ENCODE peak calls at places on chromosomes 3 and 15, in nine cellular contexts. N, T, G, M, L, J, Q, P and O are unnamed samples.

GRCh38 chr3:12193485-12194165 is 34.9 kb upstream of the TIMP4 start:
- DNase-seq in N (peak; percentile 79), T (peak; percentile 77), Q (no peak), P (peak; percentile 75), J (no peak), G (peak; percentile 52), L (peak; percentile 90), M (peak; percentile 49), O (peak; percentile 92)

GRCh38 chr15:63048115-63048985 is 5.8 kb downstream of the TPM1 start:
- DNase-seq in L (peak; percentile 70), J (peak; percentile 98), N (peak; percentile 94), G (peak; percentile 93), M (peak; percentile 92), Q (peak; percentile 97), P (peak; percentile 28), T (peak; percentile 96), O (peak; percentile 93)

GRCh38 chr15:67164811-67165652 is 89.4 kb downstream of the AAGAB start:
- DNase-seq in J (peak; percentile 74), T (no peak), L (no peak), G (no peak), Q (no peak), P (no peak), M (no peak), N (peak; percentile 79), O (no peak)

GRCh38 chr15:71279757-71280141 is 164.5 kb downstream of the THSD4 start:
- DNase-seq in P (no peak), L (no peak), G (no peak), T (no peak), Q (no peak), J (no peak), N (no peak), M (no peak), O (no peak)

GRCh38 chr3:101836907-101837598 is 12.3 kb upstream of the NFKBIZ start:
- DNase-seq in P (no peak), G (no peak), Q (no peak), L (no peak), N (peak; percentile 89), T (no peak), J (no peak), M (no peak), O (peak; percentile 42)

GRCh38 chr3:36373084-36373483 is 7.2 kb upstream of the STAC start:
- DNase-seq in J (no peak), M (no peak), L (no peak), T (no peak), N (peak; percentile 8), Q (no peak), P (no peak), G (no peak), O (no peak)

GRCh38 chr3:58560771-58561311 is 16.4 kb downstream of the FAM107A start:
- DNase-seq in T (peak; percentile 42), J (peak; percentile 78), G (peak; percentile 76), P (no peak), M (peak; percentile 20), L (no peak), N (peak; percentile 91), Q (no peak), O (peak; percentile 42)

GRCh38 chr15:70466895-70467529 is 296.3 kb downstream of the UACA start:
- DNase-seq in T (peak; percentile 88), M (peak; percentile 59), Q (peak; percentile 75), J (peak; percentile 56), P (no peak), N (peak; percentile 38), L (peak; percentile 37), G (peak; percentile 29), O (peak; percentile 67)

GRCh38 chr3:197027896-197028710 is 1.5 kb downstream of the MELTF start:
- DNase-seq in M (no peak), J (peak; percentile 50), G (no peak), P (no peak), Q (no peak), N (no peak), T (no peak), L (no peak), O (peak; percentile 32)

GRCh38 chr3:183100376-183100775 is 1.1 kb upstream of the MCCC1 start:
- DNase-seq in M (no peak), Q (no peak), J (no peak), T (no peak), G (no peak), N (no peak), L (no peak), P (no peak), O (no peak)

GRCh38 chr15:31360158-31360561 is 33.5 kb downstream of the KLF13 start:
- DNase-seq in N (no peak), Q (no peak), J (no peak), P (no peak), L (no peak), T (no peak), G (no peak), M (no peak), O (no peak)

GRCh38 chr15:73685561-73685960 is 1.4 kb downstream of the CD276 start:
- DNase-seq in J (no peak), N (peak; percentile 8), G (no peak), M (no peak), P (no peak), L (no peak), Q (no peak), T (no peak), O (no peak)

GRCh38 chr15:29820802-29821160 is 1.5 kb downstream of the TJP1 start:
- DNase-seq in M (no peak), J (no peak), P (no peak), T (no peak), G (no peak), N (peak; percentile 55), Q (no peak), L (no peak), O (no peak)

GRCh38 chr3:167125612-167126407 is 254.3 kb downstream of the ZBBX start:
- DNase-seq in G (no peak), T (no peak), N (no peak), J (no peak), P (no peak), L (no peak), Q (no peak), M (no peak), O (no peak)

GRCh38 chr3:63910873-63911272 is 1.3 kb downstream of the SCAANT1 start:
- DNase-seq in Q (no peak), P (no peak), N (peak; percentile 17), G (peak; percentile 12), L (no peak), T (no peak), M (no peak), J (no peak), O (peak; percentile 30)
- TF ChIP-seq MAX in Q (no peak), P (no peak), N (no peak), G (no peak), L (no peak), T (no peak), M (no peak), J (no peak), O (no peak)

GRCh38 chr3:63972196-63972595 is 51.1 kb downstream of the PSMD6 start:
- DNase-seq in J (no peak), P (no peak), N (no peak), L (no peak), Q (no peak), M (no peak), G (no peak), T (no peak), O (no peak)
- H3K4me3 ChIP-seq in J (no peak overlapping the region), P (no peak overlapping the region), N (no peak overlapping the region), L (no peak overlapping the region), Q (no peak overlapping the region), M (no peak overlapping the region), G (no peak overlapping the region), T (no peak overlapping the region), O (no peak overlapping the region)

GRCh38 chr3:195698325-195699147 is 22.2 kb upstream of the MUC20 start:
- DNase-seq in G (no peak), J (no peak), T (no peak), L (no peak), Q (no peak), M (no peak), P (no peak), N (no peak), O (no peak)
- TF ChIP-seq MAX in G (no peak), J (no peak), T (no peak), L (no peak), Q (no peak), M (no peak), P (no peak), N (no peak), O (no peak)

DNA sequence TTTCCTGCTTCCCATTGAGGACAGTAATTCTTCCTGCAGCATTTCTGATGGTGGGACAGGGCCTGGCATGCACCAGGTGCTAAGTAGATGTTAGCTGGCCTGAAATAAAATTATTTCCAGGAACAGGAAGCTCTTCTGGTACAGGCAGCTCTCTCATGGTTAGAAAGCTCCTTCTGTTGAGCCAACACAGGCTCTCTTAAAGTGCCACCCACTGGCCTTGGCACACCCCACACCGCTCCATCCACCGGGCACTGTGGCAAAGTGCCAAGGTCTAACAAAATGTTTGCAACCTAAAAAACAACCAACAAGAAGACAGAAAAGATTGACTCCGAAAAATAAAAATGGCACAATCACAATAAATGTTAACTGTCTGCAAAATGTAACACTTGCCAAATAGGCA is 36.6 kb upstream of the ZNF710 start:
- DNase-seq in G (no peak), L (no peak), M (no peak), J (no peak), N (no peak), Q (no peak), P (no peak), T (no peak), O (no peak)
- H3K4me3 ChIP-seq in G (no peak overlapping the region), L (no peak overlapping the region), M (no peak overlapping the region), J (no peak overlapping the region), N (no peak overlapping the region), Q (no peak overlapping the region), P (no peak overlapping the region), T (no peak overlapping the region), O (no peak overlapping the region)

GRCh38 chr3:83248454-83248853 is 1487.0 kb upstream of the GBE1 start:
- DNase-seq in Q (no peak), N (no peak), P (no peak), L (no peak), T (no peak), J (no peak), M (no peak), G (no peak), O (peak; percentile 2)
- TF ChIP-seq MAX in Q (no peak), N (no peak), P (no peak), L (no peak), T (no peak), J (no peak), M (no peak), G (no peak), O (no peak)